ENCODE peak calls at places on chromosomes 12 and 14, in five cellular contexts. C is right lobe of liver, I is tibial artery, U is fibroblast of lung, H is psoas muscle. Z is an unnamed sample.

GRCh38 chr14:45185110-45185814 is 49.5 kb downstream of the FANCM start:
- DNase-seq in H (no peak), U (peak; percentile 39), C (no peak), I (no peak), Z (no peak)

GRCh38 chr14:75223664-75224154 is 47.3 kb upstream of the TMED10 start:
- DNase-seq in I (peak; percentile 59), H (no peak), C (no peak), U (no peak), Z (no peak)

GRCh38 chr14:97625512-97625911 is 828.3 kb downstream of the VRK1 start:
- DNase-seq in C (no peak), H (no peak), I (no peak), U (no peak), Z (no peak)

GRCh38 chr12:124928912-124929530 is 14.6 kb upstream of the UBC start:
- DNase-seq in I (no peak), U (no peak), C (no peak), H (no peak), Z (peak; percentile 65)

GRCh38 chr14:52546318-52546670 is 6.0 kb downstream of the TXNDC16 start:
- DNase-seq in U (no peak), C (no peak), I (no peak), H (no peak), Z (no peak)

GRCh38 chr12:94753071-94753779 is 102.9 kb upstream of the TMCC3 start:
- DNase-seq in H (peak; percentile 61), C (no peak), U (peak; percentile 25), I (no peak), Z (no peak)

GRCh38 chr14:55867726-55868125 is 250.5 kb upstream of the PELI2 start:
- DNase-seq in I (no peak), U (no peak), C (no peak), H (no peak), Z (no peak)

GRCh38 chr14:74583689-74584434 is 28.2 kb downstream of the LTBP2 start:
- DNase-seq in H (peak; percentile 39), I (no peak), C (peak; percentile 13), U (no peak), Z (peak; percentile 21)

GRCh38 chr14:23566782-23567185 is 807 bp downstream of the AP1G2 start:
- DNase-seq in C (peak; percentile 73), H (no peak), U (peak; percentile 28), I (no peak), Z (no peak)

GRCh38 chr12:46378530-46378929 is 6.0 kb upstream of the SLC38A2 start:
- DNase-seq in U (no peak), C (no peak), I (no peak), H (no peak), Z (no peak)

GRCh38 chr12:69397978-69398377 is 38.4 kb downstream of the YEATS4 start:
- DNase-seq in U (no peak), C (no peak), I (no peak), H (no peak), Z (no peak)

GRCh38 chr14:36020120-36021029 is 156.1 kb downstream of the PTCSC3 start:
- DNase-seq in I (no peak), H (no peak), U (no peak), C (no peak), Z (no peak)

GRCh38 chr12:68622250-68622649 is 11.6 kb downstream of the RAP1B start:
- DNase-seq in I (no peak), C (no peak), H (no peak), U (no peak), Z (no peak)

GRCh38 chr12:13175499-13175898 is 21.0 kb upstream of the EMP1 start:
- DNase-seq in H (no peak), I (no peak), U (peak; percentile 47), C (no peak), Z (no peak)

GRCh38 chr14:99779751-99780150 is 13.5 kb upstream of the EML1 start:
- DNase-seq in C (no peak), U (no peak), H (no peak), I (no peak), Z (no peak)

GRCh38 chr12:26119391-26119981 is 5.4 kb downstream of the BHLHE41 start:
- DNase-seq in H (no peak), I (no peak), U (peak; percentile 84), C (no peak), Z (no peak)

GRCh38 chr12:14931791-14932560 is 6.4 kb downstream of the ERP27 start:
- DNase-seq in H (no peak), U (no peak), C (no peak), I (no peak), Z (no peak)

GRCh38 chr14:104695660-104696000 is 6.2 kb downstream of the INF2 start:
- DNase-seq in U (no peak), I (no peak), C (no peak), H (no peak), Z (no peak)
- H3K4me1 ChIP-seq in U (peaks cover 40% of the 10 kb centered on the region), I (peaks cover 23% of the 10 kb centered on the region), C (peaks cover 56% of the 10 kb centered on the region), H (peaks cover 34% of the 10 kb centered on the region), Z (peaks cover 100% of the 10 kb centered on the region)

DNA sequence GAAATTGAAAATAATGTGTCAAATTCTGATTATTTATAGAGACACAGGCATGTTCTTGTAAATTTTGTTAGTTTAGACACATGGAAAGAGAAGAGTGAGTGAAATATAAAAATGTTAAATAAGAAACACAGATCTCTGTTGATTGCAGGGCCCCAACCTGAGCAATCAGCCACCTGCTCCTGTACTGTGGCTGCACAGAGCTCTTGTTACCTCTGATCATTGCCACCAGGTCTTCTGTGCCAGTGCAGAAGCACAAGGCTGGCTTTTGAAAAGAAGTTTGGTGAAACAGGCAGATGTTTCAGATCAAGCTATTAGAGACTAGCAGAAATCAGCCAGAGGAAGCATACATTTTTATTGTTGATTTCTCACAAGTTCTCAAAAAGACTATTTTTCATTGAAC is 434.1 kb upstream of the OR4E1 start:
- DNase-seq in H (no peak), U (no peak), C (no peak), I (no peak), Z (no peak)
- H3K27ac ChIP-seq in H (no peak overlapping the region), U (no peak overlapping the region), C (no peak overlapping the region), I (no peak overlapping the region), Z (no peak overlapping the region)

GRCh38 chr12:52672321-52672933 is 7.8 kb downstream of the KRT1 start:
- DNase-seq in I (no peak), U (no peak), C (no peak), H (no peak), Z (no peak)

GRCh38 chr12:52667931-52668330 is 12.3 kb downstream of the KRT1 start:
- DNase-seq in H (no peak), C (no peak), I (no peak), U (no peak), Z (no peak)

GRCh38 chr12:52670961-52671360 is 9.2 kb downstream of the KRT1 start:
- DNase-seq in H (no peak), C (no peak), I (no peak), U (no peak), Z (no peak)

GRCh38 chr12:52669426-52669825 is 10.8 kb downstream of the KRT1 start:
- DNase-seq in C (no peak), H (no peak), U (no peak), I (no peak), Z (no peak)

DNA sequence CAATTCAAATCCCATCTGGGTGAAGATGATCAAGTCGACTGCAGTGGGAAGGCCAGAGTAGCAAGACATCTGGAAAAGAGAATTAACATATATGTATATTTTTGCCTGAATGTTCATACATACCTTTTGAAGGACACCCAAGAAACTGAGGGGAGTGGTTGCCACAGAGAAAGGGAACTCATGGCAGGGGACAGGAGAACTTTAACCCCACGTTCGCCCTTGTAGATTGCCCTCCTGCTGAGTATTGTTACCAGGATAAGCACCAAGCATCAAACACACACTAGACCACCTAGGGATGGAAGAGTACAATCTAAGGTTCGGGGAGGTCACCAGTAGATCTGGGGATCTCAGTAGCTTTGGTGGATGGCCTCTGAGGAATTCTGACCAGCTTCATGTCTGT is 9.7 kb downstream of the KRT1 start:
- DNase-seq in C (no peak), H (no peak), U (no peak), I (no peak), Z (no peak)
- H3K4me1 ChIP-seq in C (no peaks in the 10 kb centered on the region), H (no peaks in the 10 kb centered on the region), U (no peaks in the 10 kb centered on the region), I (no peaks in the 10 kb centered on the region), Z (no peaks in the 10 kb centered on the region)

DNA sequence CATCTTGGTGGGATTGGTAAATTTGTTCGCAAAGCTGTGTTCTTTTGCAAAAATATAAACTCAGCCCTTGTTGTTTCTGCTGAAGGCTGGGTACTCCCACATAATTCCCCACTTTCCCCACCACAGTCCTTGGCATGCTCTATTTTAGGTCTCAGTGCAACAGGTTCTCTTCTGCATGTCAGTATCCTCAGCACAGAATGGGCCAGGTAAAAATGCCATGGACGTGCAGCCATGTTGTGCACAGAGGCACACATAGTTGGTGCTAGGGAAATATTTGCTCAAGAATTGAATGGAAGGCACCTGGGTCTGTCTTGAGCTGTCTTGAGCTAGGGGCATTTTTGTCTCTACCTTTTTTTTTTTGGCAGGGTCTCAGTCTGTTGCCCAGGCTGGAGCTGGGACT is 87.8 kb upstream of the LHX5 start:
- DNase-seq in I (no peak), C (no peak), H (no peak), U (no peak), Z (no peak)
- H3K27ac ChIP-seq in I (no peak overlapping the region), C (no peak overlapping the region), H (no peak overlapping the region), U (no peak overlapping the region), Z (no peak overlapping the region)

Z was measured in spleen.